ENCODE peak calls at places on chromosome 2, in ten cellular contexts. C is midbrain; Q is stimulated activated CD8-positive, alpha-beta memory T cell treated with anti-CD3 and anti-CD28 coated beads, Interleukin-4, amount 100 ng/mL, for 4 hours; Y is AG04450; E is Caki2; V is activated CD8-positive, alpha-beta memory T cell treated with anti-CD3 and anti-CD28 coated beads, Interleukin-2, amount 10 ng/mL, durations not matched to agents 7 days and 5 days; X is NCI-H524; D is right lobe of liver; W is NCI-H1048; R is CD8-positive, alpha-beta T cell. T is an unnamed sample.

GRCh38 chr2:239820836-239821693 is 204.1 kb downstream of the NDUFA10 start:
- DNase-seq in C (no peak), Q (no peak), Y (no peak), E (no peak), V (peak), X (no peak), D (no peak), W (no peak), R (peak), T (no peak)

GRCh38 chr2:102815285-102815684 is 53.5 kb downstream of the TMEM182 start:
- DNase-seq in C (no peak), Q (no peak), Y (no peak), E (no peak), V (no peak), X (no peak), D (no peak), W (no peak), R (no peak), T (no peak)

GRCh38 chr2:156622491-156622890 is 186.3 kb downstream of the GPD2 start:
- DNase-seq in C (no peak), Q (no peak), Y (no peak), E (no peak), V (no peak), X (no peak), D (no peak), W (no peak), R (no peak), T (no peak)

GRCh38 chr2:124254621-124255020 is 229.5 kb downstream of the CNTNAP5 start:
- DNase-seq in C (no peak), Q (no peak), Y (no peak), E (no peak), V (no peak), X (no peak), D (no peak), W (no peak), R (no peak), T (no peak)

GRCh38 chr2:88865801-88866353 is 174.4 kb downstream of the RPIA start:
- DNase-seq in C (no peak), Q (no peak), Y (no peak), E (no peak), V (no peak), X (no peak), D (no peak), W (no peak), R (no peak), T (no peak)

GRCh38 chr2:206257345-206257744 is 17.1 kb upstream of the ZDBF2 start:
- DNase-seq in C (no peak), Q (no peak), Y (no peak), E (no peak), V (no peak), X (no peak), D (no peak), W (no peak), R (no peak), T (no peak)

GRCh38 chr2:116513991-116514390 is 1300.5 kb upstream of the DDX18 start:
- DNase-seq in C (no peak), Q (no peak), Y (no peak), E (no peak), V (no peak), X (no peak), D (no peak), W (no peak), R (no peak), T (no peak)

GRCh38 chr2:128306081-128306930 is 12.4 kb downstream of the HS6ST1 start:
- DNase-seq in C (peak), Q (no peak), Y (peak), E (peak), V (no peak), X (peak), D (peak), W (no peak), R (no peak), T (no peak)

GRCh38 chr2:60549250-60550150 is 4.0 kb downstream of the BCL11A start:
- DNase-seq in C (no peak), Q (no peak), Y (no peak), E (peak), V (no peak), X (peak), D (no peak), W (no peak), R (no peak), T (no peak)

GRCh38 chr2:236238756-236239155 is 25.4 kb downstream of the ASB18 start:
- DNase-seq in C (no peak), Q (no peak), Y (no peak), E (no peak), V (no peak), X (no peak), D (no peak), W (no peak), R (no peak), T (no peak)

GRCh38 chr2:17518212-17519154 is at the start of gene RAD51AP2:
- DNase-seq in C (peak), Q (no peak), Y (peak), E (peak), V (peak), X (peak), D (peak), W (no peak), R (no peak), T (no peak)

GRCh38 chr2:120109186-120110061 is 96.5 kb downstream of the EPB41L5 start:
- DNase-seq in C (peak), Q (no peak), Y (no peak), E (peak), V (peak), X (no peak), D (no peak), W (no peak), R (no peak), T (no peak)

GRCh38 chr2:8541223-8541622 is 140.6 kb upstream of the ID2 start:
- DNase-seq in C (no peak), Q (no peak), Y (no peak), E (no peak), V (peak), X (no peak), D (no peak), W (no peak), R (no peak), T (no peak)

GRCh38 chr2:82013641-82014040 is 1709.1 kb upstream of the LRRTM1 start:
- DNase-seq in C (no peak), Q (no peak), Y (no peak), E (no peak), V (no peak), X (no peak), D (no peak), W (no peak), R (no peak), T (no peak)

GRCh38 chr2:96699021-96699420 is 40.8 kb downstream of the LMAN2L start:
- DNase-seq in C (no peak), Q (no peak), Y (no peak), E (no peak), V (no peak), X (no peak), D (no peak), W (no peak), R (peak), T (no peak)

GRCh38 chr2:27025861-27026851 is 6.6 kb upstream of the TMEM214 start:
- DNase-seq in C (no peak), Q (no peak), Y (no peak), E (no peak), V (no peak), X (no peak), D (no peak), W (no peak), R (no peak), T (no peak)

GRCh38 chr2:170533156-170533555 is 182.0 kb upstream of the SP5 start:
- DNase-seq in C (no peak), Q (no peak), Y (no peak), E (no peak), V (no peak), X (no peak), D (no peak), W (no peak), R (no peak), T (no peak)

GRCh38 chr2:217653240-217653639 is 349.6 kb downstream of the TNS1 start:
- DNase-seq in C (peak), Q (no peak), Y (peak), E (peak), V (no peak), X (no peak), D (no peak), W (no peak), R (no peak), T (no peak)

GRCh38 chr2:5959836-5960820 is 267.9 kb downstream of the SOX11 start:
- DNase-seq in C (no peak), Q (no peak), Y (no peak), E (no peak), V (no peak), X (no peak), D (no peak), W (no peak), R (no peak), T (no peak)

GRCh38 chr2:238389985-238390682 is 36.6 kb upstream of the ASB1 start:
- DNase-seq in C (no peak), Q (no peak), Y (no peak), E (no peak), V (no peak), X (no peak), D (no peak), W (no peak), R (no peak), T (no peak)

GRCh38 chr2:95289251-95289650 is 7.9 kb upstream of the KCNIP3 start:
- DNase-seq in C (no peak), Q (no peak), Y (no peak), E (no peak), V (no peak), X (no peak), D (no peak), W (no peak), R (no peak), T (no peak)

GRCh38 chr2:223829128-223829527 is 8.3 kb downstream of the AP1S3 start:
- DNase-seq in C (no peak), Q (no peak), Y (no peak), E (no peak), V (no peak), X (no peak), D (no peak), W (no peak), R (no peak), T (no peak)

GRCh38 chr2:184125867-184126266 is 472.5 kb upstream of the ZNF804A start:
- DNase-seq in C (no peak), Q (no peak), Y (no peak), E (no peak), V (no peak), X (no peak), D (no peak), W (no peak), R (no peak), T (no peak)

GRCh38 chr2:144553379-144553778 is 33.5 kb upstream of the ZEB2 start:
- DNase-seq in C (no peak), Q (no peak), Y (peak), E (peak), V (peak), X (no peak), D (no peak), W (no peak), R (no peak), T (no peak)

GRCh38 chr2:84946204-84947009 is 24.6 kb upstream of the KCMF1 start:
- DNase-seq in C (no peak), Q (no peak), Y (no peak), E (peak), V (peak), X (no peak), D (no peak), W (no peak), R (peak), T (no peak)

GRCh38 chr2:56299166-56299806 is 115.5 kb downstream of the CCDC85A start:
- DNase-seq in C (no peak), Q (no peak), Y (no peak), E (no peak), V (no peak), X (no peak), D (no peak), W (no peak), R (no peak), T (no peak)

GRCh38 chr2:3302751-3303582 is 74.7 kb downstream of the EIPR1 start:
- DNase-seq in C (no peak), Q (no peak), Y (no peak), E (no peak), V (no peak), X (no peak), D (peak), W (no peak), R (no peak), T (no peak)

GRCh38 chr2:215435809-215436704 is at the start of gene FN1:
- DNase-seq in C (peak), Q (peak), Y (peak), E (peak), V (peak), X (peak), D (peak), W (peak), R (peak), T (no peak)

GRCh38 chr2:26184555-26185303 is 11.8 kb downstream of the GAREM2 start:
- DNase-seq in C (peak), Q (peak), Y (peak), E (peak), V (peak), X (no peak), D (peak), W (no peak), R (peak), T (no peak)

T was measured in SK-N-MC.